ENCODE peak calls at places on chromosomes 16 and 17, in four cellular contexts. G is WTC11, E is K562, N is HepG2. M is an unnamed sample.

GRCh38 chr17:69828087-69828486 is 246.9 kb upstream of the KCNJ16 start:
- DNase-seq in G (no peak), E (no peak), N (no peak), M (no peak)

GRCh38 chr17:48244814-48245213 is 137.2 kb downstream of the SNX11 start:
- DNase-seq in G (no peak), E (peak), N (no peak), M (no peak)

GRCh38 chr17:17375826-17376225 is 72.7 kb downstream of the NT5M start:
- DNase-seq in G (no peak), E (no peak), N (no peak), M (no peak)

GRCh38 chr17:64358261-64358788 is 32.3 kb downstream of the PECAM1 start:
- DNase-seq in G (no peak), E (no peak), N (no peak), M (no peak)

GRCh38 chr17:37207103-37207502 is 168.7 kb upstream of the C17orf78 start:
- DNase-seq in G (no peak), E (no peak), N (no peak), M (no peak)

GRCh38 chr16:13391337-13391736 is 489.9 kb downstream of the SHISA9 start:
- DNase-seq in G (no peak), E (no peak), N (no peak), M (peak)

GRCh38 chr17:66309793-66310192 is 7.4 kb downstream of the PRKCA start:
- DNase-seq in G (no peak), E (no peak), N (no peak), M (no peak)

GRCh38 chr16:78323315-78323714 is 223.9 kb downstream of the WWOX start:
- DNase-seq in G (no peak), E (peak), N (no peak), M (no peak)

GRCh38 chr17:73307130-73307529 is 4.7 kb downstream of the CDC42EP4 start:
- DNase-seq in G (no peak), E (no peak), N (no peak), M (no peak)

GRCh38 chr17:76131061-76131691 is 9.9 kb downstream of the FOXJ1 start:
- DNase-seq in G (peak), E (no peak), N (no peak), M (no peak)

GRCh38 chr17:65301184-65301583 is 164.0 kb downstream of the RGS9 start:
- DNase-seq in G (no peak), E (no peak), N (no peak), M (no peak)

GRCh38 chr16:11400076-11400475 is 54.8 kb downstream of the RMI2 start:
- DNase-seq in G (no peak), E (no peak), N (no peak), M (no peak)

GRCh38 chr16:52709286-52709685 is 162.3 kb upstream of the TOX3 start:
- DNase-seq in G (no peak), E (no peak), N (no peak), M (no peak)

DNA sequence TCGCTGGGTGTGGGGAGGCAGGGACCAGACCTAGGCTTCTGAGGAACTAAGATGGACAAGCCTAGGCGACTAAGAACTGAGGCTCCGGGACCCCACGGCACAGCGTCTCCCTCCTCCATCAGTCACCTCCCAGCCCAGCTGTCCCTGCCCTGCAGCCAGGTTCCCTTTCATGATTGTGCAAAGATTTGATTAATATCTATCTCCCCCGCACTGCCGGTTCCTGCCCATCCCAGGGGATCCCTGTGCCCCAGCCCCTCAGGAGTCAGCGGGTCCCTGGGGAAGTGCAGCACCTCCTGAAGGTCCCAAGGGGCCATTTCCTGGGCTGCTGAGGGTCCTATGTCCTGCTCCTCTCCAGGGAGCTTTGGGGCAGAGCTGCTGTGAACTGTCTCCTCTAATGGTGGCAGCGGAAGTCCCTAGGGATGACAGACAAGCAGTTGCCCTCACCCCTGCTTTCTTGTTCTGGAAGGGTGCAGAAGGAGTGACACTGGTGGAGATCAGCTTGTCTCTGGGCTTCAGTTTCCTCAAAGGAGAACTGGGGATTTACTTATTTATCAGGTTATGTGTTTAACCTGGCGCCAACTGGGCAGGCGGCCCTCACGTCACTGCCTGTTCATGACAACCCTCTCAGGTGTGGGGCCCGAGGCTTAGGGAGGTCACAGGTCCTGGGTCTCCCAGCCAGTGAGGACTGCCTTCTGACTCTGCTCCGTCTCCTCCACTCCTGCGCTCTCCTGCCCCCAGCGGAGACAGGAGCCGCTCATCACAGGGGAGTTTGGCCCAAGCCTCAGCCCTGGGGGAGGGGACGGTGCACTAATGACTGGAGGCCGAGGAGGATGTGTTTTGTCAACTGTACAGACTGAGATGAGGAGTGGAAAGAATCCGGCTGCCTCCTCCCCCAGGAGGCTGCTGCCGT is 1.9 kb upstream of the C16orf74 start:
- DNase-seq in G (peak), E (peak), N (peak), M (no peak)
- TF ChIP-seq CBFB in G (no peak), E (no peak), N (no peak), M (no peak)

GRCh38 chr17:50184611-50185398 is 16.6 kb downstream of the COL1A1 start:
- DNase-seq in G (no peak), E (peak), N (no peak), M (no peak)
- TF ChIP-seq CBFB in G (no peak), E (no peak), N (no peak), M (no peak)

DNA sequence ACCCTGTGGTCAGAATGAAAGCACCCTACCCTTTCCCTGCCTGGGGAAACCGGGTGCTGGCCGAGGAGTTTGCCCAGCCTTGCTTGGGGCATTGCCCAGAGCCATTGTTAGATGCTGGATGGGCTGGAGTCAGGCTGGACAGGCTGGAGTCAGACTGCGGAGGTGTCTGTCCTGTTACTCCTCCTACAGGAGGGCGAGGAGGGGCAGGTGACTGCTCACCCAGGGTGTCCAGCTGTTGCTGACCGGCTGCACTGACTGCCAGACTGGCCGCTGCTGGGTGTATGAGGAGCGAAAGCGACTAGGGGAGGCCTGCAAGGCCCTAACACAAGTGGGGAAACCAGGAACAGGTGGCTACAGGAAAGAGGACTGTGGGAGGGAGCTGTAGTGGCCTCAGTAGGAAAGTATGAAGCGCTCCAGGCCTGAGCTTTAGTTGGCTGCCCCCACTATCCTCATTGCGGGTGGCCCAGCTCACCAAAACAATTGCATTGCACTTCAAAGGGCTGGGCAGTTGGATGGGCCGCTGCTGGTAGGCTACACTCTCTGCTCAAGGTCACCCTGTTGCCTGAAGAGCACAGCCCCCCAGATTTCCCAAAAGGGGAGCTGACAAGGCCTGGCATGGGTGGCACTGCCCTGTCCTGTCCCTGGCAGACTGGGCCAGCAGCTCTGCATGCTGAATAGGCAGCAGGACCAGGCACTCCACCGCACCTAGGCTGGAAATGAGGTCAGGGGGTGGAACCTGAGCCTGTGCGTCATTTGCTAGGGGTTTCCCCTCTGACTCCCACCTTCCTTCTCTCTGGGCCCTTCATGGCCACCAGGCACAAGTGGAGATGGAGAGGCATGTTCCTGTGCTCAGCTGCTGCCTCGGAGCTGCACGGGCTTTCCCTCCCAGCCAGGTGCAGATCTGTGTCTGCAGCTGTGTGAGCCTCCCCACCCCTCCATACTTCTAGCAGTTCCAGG is 18.4 kb downstream of the LDHD start:
- DNase-seq in G (no peak), E (no peak), N (no peak), M (no peak)
- TF ChIP-seq CBFB in G (no peak), E (no peak), N (no peak), M (no peak)

GRCh38 chr17:39922006-39922405 is 3.6 kb upstream of the GSDMB start:
- DNase-seq in G (no peak), E (no peak), N (no peak), M (no peak)

GRCh38 chr17:39921323-39921722 is 2.9 kb upstream of the GSDMB start:
- DNase-seq in G (no peak), E (no peak), N (no peak), M (no peak)

GRCh38 chr17:39919087-39919683 is 750 bp upstream of the GSDMB start:
- DNase-seq in G (no peak), E (peak), N (no peak), M (no peak)

GRCh38 chr17:39923230-39923629 is 4.2 kb downstream of the ORMDL3 start:
- DNase-seq in G (no peak), E (no peak), N (no peak), M (no peak)

DNA sequence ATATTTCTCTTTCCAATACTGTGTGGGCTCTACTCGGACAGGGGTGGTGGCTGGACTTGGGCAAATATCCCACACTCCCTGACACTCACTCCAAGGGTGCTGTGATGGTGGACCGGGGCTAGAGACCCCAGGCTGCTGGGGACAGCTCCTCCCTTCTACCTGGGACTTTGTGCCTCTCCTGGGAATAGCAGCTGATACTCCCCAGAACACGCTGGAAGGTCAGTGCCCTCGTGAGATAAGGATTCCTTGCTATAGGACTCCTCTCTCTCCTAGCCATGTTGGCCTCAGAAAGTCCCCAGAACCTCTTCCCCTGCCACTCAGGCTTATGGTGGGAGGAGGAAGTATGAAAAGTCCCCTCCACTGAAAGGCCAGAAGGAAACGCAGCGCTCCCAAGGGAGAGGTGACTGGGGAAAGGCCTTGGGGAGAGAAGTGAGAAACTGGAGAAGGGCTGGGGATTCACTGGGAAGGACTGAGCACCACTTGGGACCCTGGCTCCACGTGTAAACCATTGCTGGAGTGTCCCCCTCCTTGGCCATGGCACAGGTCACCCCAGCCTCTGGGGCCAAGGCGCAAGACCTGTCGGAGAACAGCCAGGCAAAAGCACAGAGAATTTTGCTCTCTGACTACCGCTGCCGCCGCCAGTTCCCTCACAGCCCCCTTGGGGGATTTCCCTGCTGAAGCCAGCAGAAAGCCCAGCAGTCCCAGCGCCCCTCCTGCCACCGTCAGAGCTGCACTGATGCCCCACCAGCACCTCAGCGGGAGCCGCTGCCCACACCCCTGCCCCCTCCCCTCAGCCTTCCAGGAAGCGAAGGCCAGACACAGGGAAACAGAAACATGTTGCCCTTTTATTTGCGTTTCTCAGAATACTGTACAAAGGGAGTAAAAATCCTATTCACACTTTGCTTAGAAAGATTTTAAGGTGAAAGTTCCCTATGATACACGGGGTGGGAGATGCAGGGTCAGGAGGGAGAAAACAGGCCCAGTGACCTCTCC is 2.1 kb upstream of the GSDMB start:
- DNase-seq in G (no peak), E (no peak), N (no peak), M (no peak)
- TF ChIP-seq CBFB in G (no peak), E (no peak), N (no peak), M (no peak)